ENCODE peak calls at places on chromosomes 4 and X, in nine cellular contexts. C is NAMALWA; U is stimulated activated CD4-positive, alpha-beta T cell treated with anti-CD3 and anti-CD28 coated beads, Interleukin-15, amount 100 ng/mL, for 1 hour; T is Peyer's patch; K is endothelial cell; B is glutamatergic neuron; Z is stimulated activated naive CD8-positive, alpha-beta T cell treated with anti-CD3 and anti-CD28 coated beads, Interleukin-15, Interleukin-2, amounts not matched to agents 100 U/mL and 50 U/mL, for 24 hours; F is right lobe of liver; A is T-helper 17 cell. O is an unnamed sample.

GRCh38 chr4:117786566-117786965 is 247.7 kb upstream of the NDST3 start:
- DNase-seq in C (no peak), F (no peak), A (no peak), T (no peak), K (no peak), U (no peak), B (no peak), Z (no peak), O (no peak)

GRCh38 chr4:142347241-142347640 is 498.9 kb downstream of the INPP4B start:
- DNase-seq in B (no peak), K (no peak), U (no peak), Z (no peak), T (no peak), F (no peak), A (no peak), C (no peak), O (no peak)

GRCh38 chr4:10809905-10810304 is 125.3 kb upstream of the CLNK start:
- DNase-seq in B (no peak), U (no peak), C (no peak), K (no peak), Z (no peak), A (no peak), F (no peak), T (no peak), O (no peak)

GRCh38 chrX:17553451-17553850 is 178.5 kb downstream of the NHS start:
- DNase-seq in B (no peak), T (no peak), F (no peak), C (no peak), U (no peak), K (no peak), Z (no peak), A (no peak), O (no peak)

GRCh38 chr4:87033902-87034301 is 99.1 kb downstream of the AFF1 start:
- DNase-seq in U (no peak), B (no peak), Z (no peak), K (no peak), C (no peak), T (no peak), F (no peak), A (no peak), O (no peak)

GRCh38 chrX:43676960-43677582 is 21.0 kb downstream of the MAOA start:
- DNase-seq in F (no peak), T (no peak), K (no peak), U (no peak), B (no peak), Z (no peak), C (peak; percentile 15), A (no peak), O (no peak)

GRCh38 chr4:120801171-120801758 is 121.3 kb downstream of the PRDM5 start:
- DNase-seq in Z (no peak), A (no peak), K (no peak), U (no peak), C (no peak), T (no peak), B (no peak), F (no peak), O (no peak)

GRCh38 chr4:74317616-74318256 is 9.5 kb downstream of the EPGN start:
- DNase-seq in F (no peak), U (no peak), C (no peak), A (no peak), K (no peak), T (no peak), Z (no peak), B (no peak), O (no peak)

O was measured in LNCaP clone FGC.